ENCODE peak calls at places on chromosomes 4 and X, in eight cellular contexts. Y, X, O, I, T, F, H and V are unnamed samples.

GRCh38 chr4:189940178-189941004 is at the start of gene FRG1:
- DNase-seq in Y (peak), F (peak), I (peak), O (peak), X (peak), H (peak), T (peak), V (peak)

GRCh38 chr4:72568959-72569718 is at the start of gene ADAMTS3:
- DNase-seq in T (peak), X (no peak), F (peak), I (peak), H (peak), Y (peak), O (no peak), V (peak)

GRCh38 chrX:65821721-65822496 is 154.5 kb downstream of the MSN start:
- DNase-seq in H (peak), F (no peak), O (no peak), X (peak), I (no peak), T (no peak), Y (peak), V (no peak)

GRCh38 chrX:15672886-15673285 is 8.3 kb upstream of the CLTRN start:
- DNase-seq in X (no peak), Y (no peak), F (no peak), I (no peak), T (no peak), O (no peak), H (no peak), V (no peak)

GRCh38 chr4:21304061-21304541 is 603.8 kb downstream of the PACRGL start:
- DNase-seq in O (no peak), Y (peak), F (no peak), T (peak), X (no peak), H (no peak), I (peak), V (no peak)

GRCh38 chrX:43707812-43708548 is 51.9 kb downstream of the MAOA start:
- DNase-seq in H (peak), X (no peak), T (no peak), F (peak), Y (peak), O (no peak), I (peak), V (peak)

GRCh38 chrX:119410027-119410819 is 11.1 kb downstream of the SLC25A43 start:
- DNase-seq in X (no peak), Y (no peak), O (peak), F (peak), I (peak), T (no peak), H (no peak), V (peak)

GRCh38 chrX:71650333-71650969 is 16.9 kb upstream of the LOC101059915 start:
- DNase-seq in F (no peak), I (no peak), Y (no peak), X (no peak), O (no peak), T (no peak), H (no peak), V (no peak)

GRCh38 chrX:32893751-32894150 is 317.6 kb downstream of the DMD start:
- DNase-seq in H (no peak), I (no peak), X (no peak), Y (peak), T (no peak), O (no peak), F (no peak), V (no peak)

GRCh38 chr4:119038465-119038864 is 97.2 kb upstream of the MYOZ2 start:
- DNase-seq in F (no peak), I (peak), O (peak), T (no peak), H (no peak), Y (no peak), X (no peak), V (peak)

GRCh38 chrX:124605518-124605917 is 259.2 kb downstream of the SH2D1A start:
- DNase-seq in F (no peak), T (no peak), Y (no peak), I (no peak), X (no peak), H (no peak), O (no peak), V (no peak)

GRCh38 chr4:96052827-96053226 is 212.9 kb downstream of the PDHA2 start:
- DNase-seq in H (no peak), Y (no peak), X (no peak), F (no peak), O (no peak), I (peak), T (no peak), V (no peak)

GRCh38 chr4:32032136-32032672 is 1312.0 kb downstream of the PCDH7 start:
- DNase-seq in I (no peak), X (no peak), T (no peak), F (no peak), O (no peak), Y (no peak), H (no peak), V (no peak)

GRCh38 chr4:59127748-59128147 is 2017.6 kb upstream of the IGFBP7 start:
- DNase-seq in I (no peak), O (no peak), Y (no peak), T (no peak), X (no peak), F (no peak), H (no peak), V (no peak)